ENCODE peak calls at places on chromosome 6, in six cellular contexts. J is nephron progenitor cell, W is NB4, A is GM12864, R is B cell, V is heart right ventricle. U is an unnamed sample.

GRCh38 chr6:30006170-30007131 is 54.6 kb upstream of the POLR1H start:
- DNase-seq in J (peak; percentile 33), W (no peak), A (no peak), R (peak; percentile 38), V (peak; percentile 52), U (peak; percentile 39)

GRCh38 chr6:121522771-121523386 is 87.4 kb downstream of the GJA1 start:
- DNase-seq in J (no peak), W (no peak), A (no peak), R (no peak), V (no peak), U (no peak)

GRCh38 chr6:154653385-154653784 is 79.8 kb upstream of the SCAF8 start:
- DNase-seq in J (no peak), W (no peak), A (no peak), R (no peak), V (no peak), U (no peak)

GRCh38 chr6:167574431-167575097 is 249.7 kb downstream of the TTLL2 start:
- DNase-seq in J (no peak), W (no peak), A (no peak), R (no peak), V (no peak), U (no peak)

GRCh38 chr6:42300701-42301100 is 83.0 kb upstream of the MRPS10 start:
- DNase-seq in J (no peak), W (no peak), A (no peak), R (no peak), V (no peak), U (no peak)

GRCh38 chr6:1131285-1132079 is 180.4 kb upstream of the FOXQ1 start:
- DNase-seq in J (no peak), W (no peak), A (no peak), R (no peak), V (peak; percentile 38), U (no peak)

GRCh38 chr6:160142115-160142715 is 20.6 kb downstream of the SLC22A1 start:
- DNase-seq in J (no peak), W (no peak), A (no peak), R (no peak), V (no peak), U (no peak)

GRCh38 chr6:69719602-69720193 is 77.1 kb downstream of the LMBRD1 start:
- DNase-seq in J (no peak), W (peak; percentile 17), A (peak; percentile 8), R (no peak), V (no peak), U (peak; percentile 11)

GRCh38 chr6:144957236-144957937 is 672.3 kb downstream of the UTRN start:
- DNase-seq in J (no peak), W (no peak), A (no peak), R (no peak), V (no peak), U (no peak)

GRCh38 chr6:139655783-139656705 is 281.6 kb upstream of the CITED2 start:
- DNase-seq in J (peak; percentile 33), W (no peak), A (no peak), R (no peak), V (no peak), U (no peak)

GRCh38 chr6:109949281-109950065 is 28.6 kb upstream of the GPR6 start:
- DNase-seq in J (no peak), W (no peak), A (no peak), R (no peak), V (no peak), U (no peak)

GRCh38 chr6:37709932-37710565 is 12.4 kb upstream of the MDGA1 start:
- DNase-seq in J (no peak), W (no peak), A (no peak), R (no peak), V (no peak), U (no peak)

GRCh38 chr6:56036911-56037310 is 161.5 kb upstream of the BMP5 start:
- DNase-seq in J (no peak), W (no peak), A (no peak), R (no peak), V (no peak), U (no peak)

GRCh38 chr6:15473741-15474161 is 189.1 kb downstream of the DTNBP1 start:
- DNase-seq in J (no peak), W (no peak), A (no peak), R (no peak), V (peak; percentile 60), U (no peak)

GRCh38 chr6:42978487-42978792 is 541 bp downstream of the PEX6 start:
- DNase-seq in J (peak; percentile 59), W (peak; percentile 53), A (no peak), R (peak; percentile 32), V (no peak), U (peak; percentile 48)

GRCh38 chr6:52815167-52816092 is 11.8 kb upstream of the GSTA1 start:
- DNase-seq in J (peak; percentile 57), W (peak; percentile 46), A (peak; percentile 5), R (peak; percentile 41), V (peak; percentile 9), U (peak; percentile 69)

GRCh38 chr6:46113370-46113769 is 16.4 kb upstream of the ENPP4 start:
- DNase-seq in J (no peak), W (no peak), A (no peak), R (no peak), V (no peak), U (no peak)

GRCh38 chr6:18121580-18122127 is 823 bp downstream of the NHLRC1 start:
- DNase-seq in J (peak; percentile 12), W (peak; percentile 38), A (no peak), R (no peak), V (no peak), U (peak; percentile 29)

GRCh38 chr6:19715166-19715558 is 122.0 kb upstream of the ID4 start:
- DNase-seq in J (no peak), W (no peak), A (no peak), R (no peak), V (no peak), U (no peak)

GRCh38 chr6:140566706-140567330 is 1192.4 kb upstream of the CITED2 start:
- DNase-seq in J (no peak), W (no peak), A (no peak), R (no peak), V (peak; percentile 15), U (no peak)

GRCh38 chr6:39561536-39562266 is 163.5 kb downstream of the KIF6 start:
- DNase-seq in J (no peak), W (no peak), A (no peak), R (no peak), V (no peak), U (no peak)
- TF ChIP-seq CTCF in J (no peak), W (no peak), A (no peak), R (no peak), V (no peak), U (no peak)

DNA sequence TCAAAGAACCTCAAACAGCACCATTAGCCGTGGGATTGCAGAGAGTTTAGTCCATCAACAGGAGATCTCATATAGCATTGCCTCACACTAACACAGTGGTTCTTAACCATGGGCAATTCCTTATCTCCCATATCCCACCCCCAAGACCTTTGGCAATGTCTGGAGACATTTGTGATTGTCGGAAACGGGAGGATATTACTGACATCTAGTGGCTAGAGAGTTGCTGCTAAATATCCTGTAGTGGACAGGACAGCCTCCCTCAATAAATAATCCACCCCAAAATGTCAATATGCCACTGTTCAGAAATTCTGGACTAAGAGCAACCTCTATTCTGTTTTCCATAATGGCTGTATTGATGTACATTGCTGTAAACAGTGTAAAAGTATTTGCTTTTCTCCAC is 210.1 kb upstream of the CCN2 start:
- DNase-seq in J (no peak), W (peak; percentile 9), A (no peak), R (no peak), V (peak; percentile 18), U (peak; percentile 7)
- TF ChIP-seq CTCF in J (peak; percentile 34), W (peak; percentile 26), A (peak; percentile 24), R (peak; percentile 22), V (no peak), U (no peak)

GRCh38 chr6:12039540-12040459 is 27.7 kb downstream of the HIVEP1 start:
- DNase-seq in J (no peak), W (no peak), A (no peak), R (no peak), V (no peak), U (no peak)
- TF ChIP-seq CTCF in J (no peak), W (no peak), A (no peak), R (no peak), V (no peak), U (no peak)

DNA sequence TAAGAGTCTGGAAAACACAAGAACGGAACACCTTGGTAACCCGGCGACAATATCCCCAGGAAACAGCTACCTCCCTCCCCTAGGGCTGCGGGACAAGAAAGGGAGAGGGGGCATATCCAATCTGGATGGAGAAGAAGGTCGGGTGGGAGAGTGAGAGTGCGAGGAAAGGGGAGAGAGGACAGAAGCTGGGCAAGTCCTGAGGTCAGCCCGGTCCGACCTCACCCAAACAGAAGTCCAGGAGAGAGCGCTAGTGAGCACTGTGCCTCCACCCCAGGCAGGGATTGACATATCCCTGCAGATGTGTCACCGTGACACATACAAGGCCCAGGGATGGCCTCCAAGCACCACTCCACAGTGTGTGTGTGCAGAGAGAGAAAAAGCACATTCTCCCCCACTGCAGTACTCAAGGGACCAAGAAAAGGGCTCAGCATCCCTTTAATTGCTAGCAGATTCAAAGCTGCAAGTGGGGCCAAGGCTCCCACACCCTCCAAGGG is 3.3 kb downstream of the PXDC1 start:
- DNase-seq in J (peak; percentile 71), W (peak; percentile 73), A (no peak), R (no peak), V (peak; percentile 76), U (peak; percentile 77)
- TF ChIP-seq CTCF in J (peak; percentile 54), W (peak; percentile 83), A (peak; percentile 80), R (peak; percentile 21), V (peak; percentile 60), U (peak; percentile 44)

GRCh38 chr6:12291785-12292604 is 1.8 kb downstream of the EDN1 start:
- DNase-seq in J (no peak), W (peak; percentile 16), A (no peak), R (no peak), V (no peak), U (peak; percentile 54)

GRCh38 chr6:12288844-12289654 is 1.1 kb upstream of the EDN1 start:
- DNase-seq in J (peak; percentile 71), W (peak; percentile 78), A (no peak), R (peak; percentile 70), V (peak; percentile 45), U (peak; percentile 80)

GRCh38 chr6:12289655-12290489 is at the start of gene EDN1:
- DNase-seq in J (peak; percentile 81), W (peak; percentile 84), A (no peak), R (peak; percentile 63), V (peak; percentile 68), U (peak; percentile 79)

GRCh38 chr6:12291083-12291784 is 1.1 kb downstream of the EDN1 start:
- DNase-seq in J (no peak), W (no peak), A (no peak), R (no peak), V (no peak), U (peak; percentile 19)

DNA sequence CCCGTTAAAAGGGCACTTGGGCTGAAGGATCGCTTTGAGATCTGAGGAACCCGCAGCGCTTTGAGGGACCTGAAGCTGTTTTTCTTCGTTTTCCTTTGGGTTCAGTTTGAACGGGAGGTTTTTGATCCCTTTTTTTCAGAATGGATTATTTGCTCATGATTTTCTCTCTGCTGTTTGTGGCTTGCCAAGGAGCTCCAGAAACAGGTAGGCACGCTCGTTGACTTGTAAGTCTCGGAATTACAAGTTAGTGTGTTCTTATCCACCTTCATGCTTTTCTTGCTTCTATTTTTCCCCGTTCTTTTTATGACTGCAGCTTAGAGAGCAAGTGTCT is 294 bp downstream of the EDN1 start:
- DNase-seq in J (no peak), W (no peak), A (no peak), R (no peak), V (no peak), U (no peak)
- TF ChIP-seq CTCF in J (no peak), W (no peak), A (no peak), R (no peak), V (no peak), U (no peak)

U was measured in GM20000.